ENCODE peak calls at places on chromosomes 16 and 17, in ten cellular contexts. One of them, this sample, is unnamed.

GRCh38 chr16:50938923-50939322 is 197.0 kb downstream of the CYLD start:
- DNase-seq in activated naive CD4-positive, alpha-beta T cell treated with anti-CD3 and anti-CD28 coated beads, Interleukin-2, amount 50 U/mL, for 16 hours: no peak
- DNase-seq in NCI-H774: no peak
- DNase-seq in T-helper 2 cell: no peak
- DNase-seq in hepatic stellate cell: no peak
- DNase-seq in GM12891: no peak
- DNase-seq in A172: no peak
- DNase-seq in neural progenitor cell: no peak
- DNase-seq in AG04450: no peak
- DNase-seq in PC-9: no peak
- DNase-seq in this sample: no peak

GRCh38 chr17:1186214-1186820 is 6.5 kb upstream of the ABR start:
- DNase-seq in T-helper 2 cell: no peak
- DNase-seq in A172: peak; percentile 74
- DNase-seq in PC-9: peak; percentile 23
- DNase-seq in AG04450: no peak
- DNase-seq in GM12891: no peak
- DNase-seq in neural progenitor cell: no peak
- DNase-seq in activated naive CD4-positive, alpha-beta T cell treated with anti-CD3 and anti-CD28 coated beads, Interleukin-2, amount 50 U/mL, for 16 hours: no peak
- DNase-seq in hepatic stellate cell: no peak
- DNase-seq in NCI-H774: no peak
- DNase-seq in this sample: no peak

GRCh38 chr16:82655315-82655714 is 28.5 kb downstream of the CDH13 start:
- DNase-seq in T-helper 2 cell: peak; percentile 72
- DNase-seq in GM12891: no peak
- DNase-seq in activated naive CD4-positive, alpha-beta T cell treated with anti-CD3 and anti-CD28 coated beads, Interleukin-2, amount 50 U/mL, for 16 hours: peak; percentile 42
- DNase-seq in neural progenitor cell: no peak
- DNase-seq in A172: peak; percentile 96
- DNase-seq in hepatic stellate cell: peak; percentile 63
- DNase-seq in NCI-H774: no peak
- DNase-seq in PC-9: no peak
- DNase-seq in AG04450: peak; percentile 69
- DNase-seq in this sample: peak; percentile 9

GRCh38 chr16:72224260-72224768 is 52.4 kb upstream of the PMFBP1 start:
- DNase-seq in GM12891: no peak
- DNase-seq in activated naive CD4-positive, alpha-beta T cell treated with anti-CD3 and anti-CD28 coated beads, Interleukin-2, amount 50 U/mL, for 16 hours: no peak
- DNase-seq in T-helper 2 cell: no peak
- DNase-seq in A172: no peak
- DNase-seq in AG04450: no peak
- DNase-seq in PC-9: no peak
- DNase-seq in NCI-H774: no peak
- DNase-seq in hepatic stellate cell: no peak
- DNase-seq in neural progenitor cell: no peak
- DNase-seq in this sample: no peak

GRCh38 chr16:86059253-86060171 is 160.6 kb downstream of the IRF8 start:
- DNase-seq in neural progenitor cell: no peak
- DNase-seq in hepatic stellate cell: no peak
- DNase-seq in NCI-H774: no peak
- DNase-seq in AG04450: no peak
- DNase-seq in A172: no peak
- DNase-seq in PC-9: no peak
- DNase-seq in GM12891: no peak
- DNase-seq in activated naive CD4-positive, alpha-beta T cell treated with anti-CD3 and anti-CD28 coated beads, Interleukin-2, amount 50 U/mL, for 16 hours: no peak
- DNase-seq in T-helper 2 cell: no peak
- DNase-seq in this sample: no peak

GRCh38 chr17:8318536-8318935 is 8.5 kb downstream of the ARHGEF15 start:
- DNase-seq in A172: no peak
- DNase-seq in GM12891: no peak
- DNase-seq in T-helper 2 cell: no peak
- DNase-seq in NCI-H774: no peak
- DNase-seq in neural progenitor cell: no peak
- DNase-seq in activated naive CD4-positive, alpha-beta T cell treated with anti-CD3 and anti-CD28 coated beads, Interleukin-2, amount 50 U/mL, for 16 hours: no peak
- DNase-seq in hepatic stellate cell: no peak
- DNase-seq in AG04450: no peak
- DNase-seq in PC-9: no peak
- DNase-seq in this sample: no peak

GRCh38 chr16:30395992-30396560 is 856 bp downstream of the ZNF48 start:
- DNase-seq in AG04450: no peak
- DNase-seq in PC-9: no peak
- DNase-seq in A172: peak; percentile 59
- DNase-seq in activated naive CD4-positive, alpha-beta T cell treated with anti-CD3 and anti-CD28 coated beads, Interleukin-2, amount 50 U/mL, for 16 hours: no peak
- DNase-seq in hepatic stellate cell: no peak
- DNase-seq in neural progenitor cell: no peak
- DNase-seq in T-helper 2 cell: no peak
- DNase-seq in NCI-H774: no peak
- DNase-seq in GM12891: no peak
- DNase-seq in this sample: no peak

GRCh38 chr16:88750854-88751253 is 34.2 kb downstream of the PIEZO1 start:
- DNase-seq in hepatic stellate cell: no peak
- DNase-seq in A172: no peak
- DNase-seq in neural progenitor cell: no peak
- DNase-seq in PC-9: no peak
- DNase-seq in NCI-H774: no peak
- DNase-seq in activated naive CD4-positive, alpha-beta T cell treated with anti-CD3 and anti-CD28 coated beads, Interleukin-2, amount 50 U/mL, for 16 hours: no peak
- DNase-seq in GM12891: no peak
- DNase-seq in AG04450: no peak
- DNase-seq in T-helper 2 cell: no peak
- DNase-seq in this sample: no peak

GRCh38 chr17:76485569-76485968 is 15.7 kb downstream of the RHBDF2 start:
- DNase-seq in neural progenitor cell: no peak
- DNase-seq in PC-9: no peak
- DNase-seq in activated naive CD4-positive, alpha-beta T cell treated with anti-CD3 and anti-CD28 coated beads, Interleukin-2, amount 50 U/mL, for 16 hours: no peak
- DNase-seq in hepatic stellate cell: no peak
- DNase-seq in NCI-H774: peak; percentile 74
- DNase-seq in AG04450: no peak
- DNase-seq in A172: no peak
- DNase-seq in GM12891: no peak
- DNase-seq in T-helper 2 cell: no peak
- DNase-seq in this sample: no peak

GRCh38 chr17:46972346-46972745 is 6.7 kb downstream of the RPRML start:
- DNase-seq in A172: no peak
- DNase-seq in T-helper 2 cell: no peak
- DNase-seq in GM12891: no peak
- DNase-seq in AG04450: no peak
- DNase-seq in PC-9: no peak
- DNase-seq in neural progenitor cell: no peak
- DNase-seq in activated naive CD4-positive, alpha-beta T cell treated with anti-CD3 and anti-CD28 coated beads, Interleukin-2, amount 50 U/mL, for 16 hours: no peak
- DNase-seq in hepatic stellate cell: no peak
- DNase-seq in NCI-H774: no peak
- DNase-seq in this sample: no peak

GRCh38 chr17:66604381-66604780 is 230.5 kb upstream of the CACNG5 start:
- DNase-seq in neural progenitor cell: no peak
- DNase-seq in activated naive CD4-positive, alpha-beta T cell treated with anti-CD3 and anti-CD28 coated beads, Interleukin-2, amount 50 U/mL, for 16 hours: no peak
- DNase-seq in T-helper 2 cell: no peak
- DNase-seq in GM12891: no peak
- DNase-seq in AG04450: no peak
- DNase-seq in A172: no peak
- DNase-seq in PC-9: no peak
- DNase-seq in hepatic stellate cell: no peak
- DNase-seq in NCI-H774: no peak
- DNase-seq in this sample: no peak

GRCh38 chr17:30600062-30600829 is 123.0 kb downstream of the GOSR1 start:
- DNase-seq in GM12891: peak; percentile 70
- DNase-seq in hepatic stellate cell: peak; percentile 90
- DNase-seq in activated naive CD4-positive, alpha-beta T cell treated with anti-CD3 and anti-CD28 coated beads, Interleukin-2, amount 50 U/mL, for 16 hours: peak; percentile 64
- DNase-seq in PC-9: peak; percentile 84
- DNase-seq in NCI-H774: peak; percentile 83
- DNase-seq in AG04450: no peak
- DNase-seq in neural progenitor cell: peak; percentile 93
- DNase-seq in A172: peak; percentile 53
- DNase-seq in T-helper 2 cell: peak; percentile 44
- DNase-seq in this sample: peak; percentile 20

GRCh38 chr17:34254651-34255380 is at the start of gene CCL2:
- DNase-seq in activated naive CD4-positive, alpha-beta T cell treated with anti-CD3 and anti-CD28 coated beads, Interleukin-2, amount 50 U/mL, for 16 hours: no peak
- DNase-seq in T-helper 2 cell: no peak
- DNase-seq in GM12891: no peak
- DNase-seq in NCI-H774: no peak
- DNase-seq in PC-9: peak; percentile 1
- DNase-seq in neural progenitor cell: peak; percentile 73
- DNase-seq in A172: peak; percentile 78
- DNase-seq in hepatic stellate cell: peak; percentile 55
- DNase-seq in AG04450: peak; percentile 65
- DNase-seq in this sample: no peak

GRCh38 chr17:57810740-57811632 is 38.9 kb downstream of the MRPS23 start:
- DNase-seq in A172: peak; percentile 90
- DNase-seq in NCI-H774: peak; percentile 74
- DNase-seq in neural progenitor cell: no peak
- DNase-seq in T-helper 2 cell: no peak
- DNase-seq in activated naive CD4-positive, alpha-beta T cell treated with anti-CD3 and anti-CD28 coated beads, Interleukin-2, amount 50 U/mL, for 16 hours: no peak
- DNase-seq in AG04450: no peak
- DNase-seq in hepatic stellate cell: peak; percentile 58
- DNase-seq in GM12891: no peak
- DNase-seq in PC-9: no peak
- DNase-seq in this sample: no peak

GRCh38 chr17:75604034-75604695 is 16.6 kb downstream of the MYO15B start:
- DNase-seq in AG04450: no peak
- DNase-seq in activated naive CD4-positive, alpha-beta T cell treated with anti-CD3 and anti-CD28 coated beads, Interleukin-2, amount 50 U/mL, for 16 hours: no peak
- DNase-seq in T-helper 2 cell: no peak
- DNase-seq in A172: peak; percentile 68
- DNase-seq in neural progenitor cell: peak; percentile 1
- DNase-seq in NCI-H774: no peak
- DNase-seq in GM12891: no peak
- DNase-seq in hepatic stellate cell: no peak
- DNase-seq in PC-9: peak; percentile 57
- DNase-seq in this sample: no peak

GRCh38 chr16:84503751-84504395 is 586 bp downstream of the MEAK7 start:
- DNase-seq in PC-9: peak; percentile 48
- DNase-seq in GM12891: no peak
- DNase-seq in A172: peak; percentile 53
- DNase-seq in T-helper 2 cell: no peak
- DNase-seq in activated naive CD4-positive, alpha-beta T cell treated with anti-CD3 and anti-CD28 coated beads, Interleukin-2, amount 50 U/mL, for 16 hours: no peak
- DNase-seq in NCI-H774: no peak
- DNase-seq in neural progenitor cell: peak; percentile 22
- DNase-seq in AG04450: no peak
- DNase-seq in hepatic stellate cell: peak; percentile 72
- DNase-seq in this sample: no peak

GRCh38 chr17:31549525-31550388 is 158.3 kb downstream of the RAB11FIP4 start:
- DNase-seq in GM12891: peak; percentile 93
- DNase-seq in AG04450: peak; percentile 85
- DNase-seq in PC-9: peak; percentile 92
- DNase-seq in hepatic stellate cell: peak; percentile 90
- DNase-seq in NCI-H774: peak; percentile 95
- DNase-seq in neural progenitor cell: peak; percentile 92
- DNase-seq in A172: peak; percentile 95
- DNase-seq in T-helper 2 cell: peak; percentile 73
- DNase-seq in activated naive CD4-positive, alpha-beta T cell treated with anti-CD3 and anti-CD28 coated beads, Interleukin-2, amount 50 U/mL, for 16 hours: peak; percentile 92
- DNase-seq in this sample: peak; percentile 73

GRCh38 chr17:68777243-68777855 is 176.2 kb upstream of the FAM20A start:
- DNase-seq in NCI-H774: peak; percentile 78
- DNase-seq in AG04450: peak; percentile 36
- DNase-seq in T-helper 2 cell: no peak
- DNase-seq in hepatic stellate cell: peak; percentile 34
- DNase-seq in PC-9: peak; percentile 39
- DNase-seq in neural progenitor cell: peak; percentile 65
- DNase-seq in A172: peak; percentile 55
- DNase-seq in GM12891: no peak
- DNase-seq in activated naive CD4-positive, alpha-beta T cell treated with anti-CD3 and anti-CD28 coated beads, Interleukin-2, amount 50 U/mL, for 16 hours: no peak
- DNase-seq in this sample: no peak

GRCh38 chr17:5019475-5019956 is 15.7 kb downstream of the SLC52A1 start:
- DNase-seq in GM12891: peak; percentile 59
- DNase-seq in activated naive CD4-positive, alpha-beta T cell treated with anti-CD3 and anti-CD28 coated beads, Interleukin-2, amount 50 U/mL, for 16 hours: peak; percentile 54
- DNase-seq in hepatic stellate cell: peak; percentile 69
- DNase-seq in T-helper 2 cell: no peak
- DNase-seq in AG04450: no peak
- DNase-seq in PC-9: no peak
- DNase-seq in A172: no peak
- DNase-seq in neural progenitor cell: peak; percentile 25
- DNase-seq in NCI-H774: no peak
- DNase-seq in this sample: no peak

GRCh38 chr16:20968765-20969164 is 68.2 kb downstream of the LYRM1 start:
- DNase-seq in AG04450: no peak
- DNase-seq in A172: no peak
- DNase-seq in GM12891: no peak
- DNase-seq in PC-9: no peak
- DNase-seq in neural progenitor cell: no peak
- DNase-seq in hepatic stellate cell: no peak
- DNase-seq in activated naive CD4-positive, alpha-beta T cell treated with anti-CD3 and anti-CD28 coated beads, Interleukin-2, amount 50 U/mL, for 16 hours: no peak
- DNase-seq in T-helper 2 cell: no peak
- DNase-seq in NCI-H774: no peak
- DNase-seq in this sample: no peak

GRCh38 chr17:17693253-17693954 is 12.1 kb downstream of the RAI1 start:
- DNase-seq in PC-9: peak; percentile 70
- DNase-seq in neural progenitor cell: peak; percentile 85
- DNase-seq in activated naive CD4-positive, alpha-beta T cell treated with anti-CD3 and anti-CD28 coated beads, Interleukin-2, amount 50 U/mL, for 16 hours: no peak
- DNase-seq in GM12891: no peak
- DNase-seq in NCI-H774: no peak
- DNase-seq in A172: peak; percentile 53
- DNase-seq in AG04450: no peak
- DNase-seq in hepatic stellate cell: no peak
- DNase-seq in T-helper 2 cell: no peak
- DNase-seq in this sample: no peak

GRCh38 chr17:56751145-56751743 is 82.5 kb downstream of the C17orf67 start:
- DNase-seq in T-helper 2 cell: no peak
- DNase-seq in NCI-H774: no peak
- DNase-seq in PC-9: no peak
- DNase-seq in neural progenitor cell: no peak
- DNase-seq in A172: no peak
- DNase-seq in activated naive CD4-positive, alpha-beta T cell treated with anti-CD3 and anti-CD28 coated beads, Interleukin-2, amount 50 U/mL, for 16 hours: no peak
- DNase-seq in GM12891: no peak
- DNase-seq in AG04450: no peak
- DNase-seq in hepatic stellate cell: no peak
- DNase-seq in this sample: no peak

GRCh38 chr17:34252890-34253525 is 2.1 kb upstream of the CCL2 start:
- DNase-seq in A172: peak; percentile 73
- DNase-seq in hepatic stellate cell: no peak
- DNase-seq in neural progenitor cell: no peak
- DNase-seq in activated naive CD4-positive, alpha-beta T cell treated with anti-CD3 and anti-CD28 coated beads, Interleukin-2, amount 50 U/mL, for 16 hours: no peak
- DNase-seq in AG04450: no peak
- DNase-seq in NCI-H774: no peak
- DNase-seq in PC-9: no peak
- DNase-seq in GM12891: no peak
- DNase-seq in T-helper 2 cell: no peak
- DNase-seq in this sample: no peak

GRCh38 chr16:30901201-30902069 is 5.0 kb downstream of the CTF1 start:
- DNase-seq in PC-9: no peak
- DNase-seq in T-helper 2 cell: no peak
- DNase-seq in GM12891: no peak
- DNase-seq in NCI-H774: no peak
- DNase-seq in activated naive CD4-positive, alpha-beta T cell treated with anti-CD3 and anti-CD28 coated beads, Interleukin-2, amount 50 U/mL, for 16 hours: no peak
- DNase-seq in A172: no peak
- DNase-seq in hepatic stellate cell: no peak
- DNase-seq in AG04450: no peak
- DNase-seq in neural progenitor cell: no peak
- DNase-seq in this sample: no peak

GRCh38 chr17:6124856-6125255 is 54.7 kb downstream of the WSCD1 start:
- DNase-seq in neural progenitor cell: no peak
- DNase-seq in PC-9: no peak
- DNase-seq in T-helper 2 cell: no peak
- DNase-seq in hepatic stellate cell: no peak
- DNase-seq in NCI-H774: no peak
- DNase-seq in activated naive CD4-positive, alpha-beta T cell treated with anti-CD3 and anti-CD28 coated beads, Interleukin-2, amount 50 U/mL, for 16 hours: no peak
- DNase-seq in A172: no peak
- DNase-seq in GM12891: no peak
- DNase-seq in AG04450: no peak
- DNase-seq in this sample: no peak

GRCh38 chr16:1244881-1245280 is 4.4 kb downstream of the TPSAB1 start:
- DNase-seq in hepatic stellate cell: no peak
- DNase-seq in activated naive CD4-positive, alpha-beta T cell treated with anti-CD3 and anti-CD28 coated beads, Interleukin-2, amount 50 U/mL, for 16 hours: no peak
- DNase-seq in neural progenitor cell: no peak
- DNase-seq in GM12891: no peak
- DNase-seq in AG04450: no peak
- DNase-seq in PC-9: no peak
- DNase-seq in NCI-H774: no peak
- DNase-seq in T-helper 2 cell: no peak
- DNase-seq in A172: peak; percentile 86
- DNase-seq in this sample: no peak

GRCh38 chr16:85029413-85029794 is 1.8 kb downstream of the KIAA0513 start:
- DNase-seq in GM12891: peak; percentile 47
- DNase-seq in AG04450: no peak
- DNase-seq in A172: peak; percentile 77
- DNase-seq in T-helper 2 cell: peak; percentile 24
- DNase-seq in activated naive CD4-positive, alpha-beta T cell treated with anti-CD3 and anti-CD28 coated beads, Interleukin-2, amount 50 U/mL, for 16 hours: peak; percentile 67
- DNase-seq in neural progenitor cell: no peak
- DNase-seq in hepatic stellate cell: peak; percentile 46
- DNase-seq in NCI-H774: no peak
- DNase-seq in PC-9: no peak
- DNase-seq in this sample: peak; percentile 1

GRCh38 chr17:33073416-33073815 is 81.8 kb downstream of the SPACA3 start:
- DNase-seq in PC-9: no peak
- DNase-seq in A172: no peak
- DNase-seq in GM12891: no peak
- DNase-seq in T-helper 2 cell: no peak
- DNase-seq in AG04450: no peak
- DNase-seq in NCI-H774: no peak
- DNase-seq in neural progenitor cell: peak; percentile 80
- DNase-seq in activated naive CD4-positive, alpha-beta T cell treated with anti-CD3 and anti-CD28 coated beads, Interleukin-2, amount 50 U/mL, for 16 hours: no peak
- DNase-seq in hepatic stellate cell: no peak
- DNase-seq in this sample: no peak